ENCODE peak calls at places on chromosome 1, in five cellular contexts. U is HEK293T, L is K562, Y is SK-N-SH, B is GM12878. G is an unnamed sample.
A peak's percentile ranks its signal among the peaks of the same experiment; 100 is the strongest.

GRCh38 chr1:110525250-110525597 is 6.2 kb upstream of the KCNA10 start:
- DNase-seq in U (no peak), L (no peak), Y (no peak), B (no peak), G (no peak)

GRCh38 chr1:207241164-207241934 is 80.1 kb upstream of the CD55 start:
- DNase-seq in U (no peak), L (no peak), Y (no peak), B (no peak), G (peak; percentile 89)

GRCh38 chr1:14765773-14766172 is 167.3 kb downstream of the KAZN start:
- DNase-seq in U (no peak), L (no peak), Y (no peak), B (no peak), G (no peak)

GRCh38 chr1:75136921-75137641 is 2.9 kb downstream of the LHX8 start:
- DNase-seq in U (no peak), L (no peak), Y (no peak), B (no peak), G (no peak)

GRCh38 chr1:225651872-225652725 is 824 bp downstream of the ENAH start:
- DNase-seq in U (peak; percentile 54), L (no peak), Y (peak; percentile 45), B (no peak), G (peak; percentile 49)

GRCh38 chr1:117646007-117646913 is 40.4 kb downstream of the TENT5C start:
- DNase-seq in U (no peak), L (no peak), Y (no peak), B (no peak), G (no peak)

GRCh38 chr1:234970371-234970730 is 158.3 kb downstream of the TOMM20 start:
- DNase-seq in U (no peak), L (no peak), Y (no peak), B (no peak), G (no peak)

GRCh38 chr1:40476924-40477679 is at the start of gene ZFP69:
- DNase-seq in U (peak; percentile 89), L (peak; percentile 91), Y (peak; percentile 97), B (no peak), G (peak; percentile 35)

GRCh38 chr1:202270871-202271326 is 70.8 kb downstream of the UBE2T start:
- DNase-seq in U (no peak), L (no peak), Y (no peak), B (no peak), G (no peak)

GRCh38 chr1:219926363-219926998 is 1.9 kb downstream of the SLC30A10 start:
- DNase-seq in U (no peak), L (peak; percentile 43), Y (no peak), B (no peak), G (peak; percentile 75)

GRCh38 chr1:87794788-87795614 is 466.3 kb downstream of the LMO4 start:
- DNase-seq in U (no peak), L (no peak), Y (no peak), B (no peak), G (peak; percentile 86)

GRCh38 chr1:89607888-89608626 is 24.9 kb upstream of the LRRC8C start:
- DNase-seq in U (no peak), L (no peak), Y (no peak), B (no peak), G (no peak)

GRCh38 chr1:65067491-65068201 is 80.4 kb upstream of the AK4 start:
- DNase-seq in U (peak; percentile 69), L (peak; percentile 66), Y (peak; percentile 86), B (no peak), G (peak; percentile 29)

GRCh38 chr1:75521658-75522057 is 89.3 kb downstream of the SLC44A5 start:
- DNase-seq in U (no peak), L (no peak), Y (no peak), B (no peak), G (no peak)

GRCh38 chr1:112693821-112694220 is 13.1 kb downstream of the RHOC start:
- DNase-seq in U (no peak), L (no peak), Y (no peak), B (no peak), G (no peak)

GRCh38 chr1:34591751-34592629 is 162.9 kb upstream of the GJB5 start:
- DNase-seq in U (peak; percentile 21), L (no peak), Y (no peak), B (peak; percentile 21), G (peak; percentile 7)

GRCh38 chr1:11948822-11949458 is 14.4 kb downstream of the PLOD1 start:
- DNase-seq in U (peak; percentile 67), L (peak; percentile 94), Y (peak; percentile 72), B (no peak), G (no peak)

GRCh38 chr1:180926164-180926981 is 13.7 kb downstream of the KIAA1614 start:
- DNase-seq in U (no peak), L (peak; percentile 68), Y (peak; percentile 90), B (no peak), G (no peak)

GRCh38 chr1:213714645-213715044 is 273.1 kb upstream of the PROX1 start:
- DNase-seq in U (no peak), L (no peak), Y (no peak), B (no peak), G (peak; percentile 45)

GRCh38 chr1:240582953-240583352 is 29.0 kb downstream of the GREM2 start:
- DNase-seq in U (no peak), L (no peak), Y (no peak), B (no peak), G (no peak)

GRCh38 chr1:54882483-54882882 is 4.5 kb downstream of the DHCR24 start:
- DNase-seq in U (no peak), L (no peak), Y (no peak), B (no peak), G (peak; percentile 42)

GRCh38 chr1:106536741-106537140 is 519.7 kb upstream of the PRMT6 start:
- DNase-seq in U (no peak), L (no peak), Y (no peak), B (no peak), G (no peak)

GRCh38 chr1:116934586-116935207 is 25.0 kb downstream of the PTGFRN start:
- DNase-seq in U (peak; percentile 25), L (peak; percentile 49), Y (no peak), B (no peak), G (peak; percentile 58)

GRCh38 chr1:89274431-89274857 is 1.8 kb upstream of the GBP5 start:
- DNase-seq in U (no peak), L (no peak), Y (no peak), B (no peak), G (no peak)

GRCh38 chr1:228977307-228977706 is 242.0 kb downstream of the RHOU start:
- DNase-seq in U (no peak), L (no peak), Y (no peak), B (no peak), G (no peak)

GRCh38 chr1:170692866-170693575 is 29.1 kb downstream of the PRRX1 start:
- DNase-seq in U (peak; percentile 36), L (no peak), Y (no peak), B (no peak), G (no peak)

GRCh38 chr1:239899747-239900146 is 191.9 kb upstream of the FMN2 start:
- DNase-seq in U (no peak), L (no peak), Y (no peak), B (no peak), G (peak; percentile 9)

GRCh38 chr1:21755067-21755466 is 27.9 kb downstream of the USP48 start:
- DNase-seq in U (no peak), L (no peak), Y (no peak), B (no peak), G (no peak)
- TF ChIP-seq FOXM1 in U (no peak), L (no peak), Y (no peak), B (no peak), G (no peak)

GRCh38 chr1:221708987-221709386 is 32.9 kb downstream of the DUSP10 start:
- DNase-seq in U (no peak), L (no peak), Y (peak; percentile 18), B (no peak), G (peak; percentile 85)
- TF ChIP-seq FOXM1 in U (no peak), L (no peak), Y (no peak), B (peak; percentile 79), G (no peak)

GRCh38 chr1:203286161-203286984 is 18.9 kb upstream of the BTG2 start:
- DNase-seq in U (no peak), L (no peak), Y (no peak), B (no peak), G (no peak)
- TF ChIP-seq FOXM1 in U (no peak), L (no peak), Y (no peak), B (no peak), G (no peak)

GRCh38 chr1:13228343-13228781 is 2.4 kb upstream of the PRAMEF18 start:
- DNase-seq in U (peak; percentile 22), L (peak; percentile 42), Y (no peak), B (no peak), G (no peak)
- TF ChIP-seq FOXM1 in U (no peak), L (no peak), Y (no peak), B (no peak), G (no peak)

G was measured in HepG2.